ENCODE peak calls at places on chromosomes 7 and 10, in seven cellular contexts. One of them, this sample, is unnamed.

GRCh38 chr7:55307123-55307916 is 57.8 kb upstream of the LANCL2 start:
- DNase-seq in SW 1271: no peak
- DNase-seq in stomach: no peak
- DNase-seq in stimulated activated CD8-positive, alpha-beta memory T cell treated with anti-CD3 and anti-CD28 coated beads, Interleukin-7, amount 100 ng/mL, for 4 hours: no peak
- DNase-seq in left lung: no peak
- DNase-seq in suprapubic skin: no peak
- DNase-seq in activated CD4-positive, alpha-beta T cell treated with anti-CD3 and anti-CD28 coated beads, Interleukin-2, amount 50 U/mL, for 4 hours: no peak
- DNase-seq in this sample: no peak

GRCh38 chr7:2190531-2190930 is 42.2 kb downstream of the MAD1L1 start:
- DNase-seq in SW 1271: peak
- DNase-seq in stomach: peak
- DNase-seq in stimulated activated CD8-positive, alpha-beta memory T cell treated with anti-CD3 and anti-CD28 coated beads, Interleukin-7, amount 100 ng/mL, for 4 hours: no peak
- DNase-seq in left lung: no peak
- DNase-seq in suprapubic skin: no peak
- DNase-seq in activated CD4-positive, alpha-beta T cell treated with anti-CD3 and anti-CD28 coated beads, Interleukin-2, amount 50 U/mL, for 4 hours: no peak
- DNase-seq in this sample: no peak

GRCh38 chr10:125209591-125210373 is 49.4 kb upstream of the CTBP2 start:
- DNase-seq in SW 1271: no peak
- DNase-seq in stomach: no peak
- DNase-seq in stimulated activated CD8-positive, alpha-beta memory T cell treated with anti-CD3 and anti-CD28 coated beads, Interleukin-7, amount 100 ng/mL, for 4 hours: no peak
- DNase-seq in left lung: no peak
- DNase-seq in suprapubic skin: no peak
- DNase-seq in activated CD4-positive, alpha-beta T cell treated with anti-CD3 and anti-CD28 coated beads, Interleukin-2, amount 50 U/mL, for 4 hours: no peak
- DNase-seq in this sample: no peak

GRCh38 chr7:31373337-31374289 is 33.1 kb upstream of the NEUROD6 start:
- DNase-seq in SW 1271: peak
- DNase-seq in stomach: peak
- DNase-seq in stimulated activated CD8-positive, alpha-beta memory T cell treated with anti-CD3 and anti-CD28 coated beads, Interleukin-7, amount 100 ng/mL, for 4 hours: no peak
- DNase-seq in left lung: no peak
- DNase-seq in suprapubic skin: no peak
- DNase-seq in activated CD4-positive, alpha-beta T cell treated with anti-CD3 and anti-CD28 coated beads, Interleukin-2, amount 50 U/mL, for 4 hours: no peak
- DNase-seq in this sample: no peak

GRCh38 chr10:124035928-124036558 is 57.4 kb downstream of the CHST15 start:
- DNase-seq in SW 1271: no peak
- DNase-seq in stomach: peak
- DNase-seq in stimulated activated CD8-positive, alpha-beta memory T cell treated with anti-CD3 and anti-CD28 coated beads, Interleukin-7, amount 100 ng/mL, for 4 hours: peak
- DNase-seq in left lung: peak
- DNase-seq in suprapubic skin: peak
- DNase-seq in activated CD4-positive, alpha-beta T cell treated with anti-CD3 and anti-CD28 coated beads, Interleukin-2, amount 50 U/mL, for 4 hours: no peak
- DNase-seq in this sample: no peak

GRCh38 chr7:140230517-140230861 is 53.7 kb upstream of the KDM7A start:
- DNase-seq in SW 1271: no peak
- DNase-seq in stomach: peak
- DNase-seq in stimulated activated CD8-positive, alpha-beta memory T cell treated with anti-CD3 and anti-CD28 coated beads, Interleukin-7, amount 100 ng/mL, for 4 hours: peak
- DNase-seq in left lung: peak
- DNase-seq in suprapubic skin: no peak
- DNase-seq in activated CD4-positive, alpha-beta T cell treated with anti-CD3 and anti-CD28 coated beads, Interleukin-2, amount 50 U/mL, for 4 hours: peak
- DNase-seq in this sample: peak

GRCh38 chr7:20220824-20221547 is 3.8 kb upstream of the MACC1 start:
- DNase-seq in SW 1271: no peak
- DNase-seq in stomach: no peak
- DNase-seq in stimulated activated CD8-positive, alpha-beta memory T cell treated with anti-CD3 and anti-CD28 coated beads, Interleukin-7, amount 100 ng/mL, for 4 hours: no peak
- DNase-seq in left lung: no peak
- DNase-seq in suprapubic skin: no peak
- DNase-seq in activated CD4-positive, alpha-beta T cell treated with anti-CD3 and anti-CD28 coated beads, Interleukin-2, amount 50 U/mL, for 4 hours: no peak
- DNase-seq in this sample: no peak

GRCh38 chr10:73209705-73210104 is 37.4 kb downstream of the DNAJC9 start:
- DNase-seq in SW 1271: no peak
- DNase-seq in stomach: no peak
- DNase-seq in stimulated activated CD8-positive, alpha-beta memory T cell treated with anti-CD3 and anti-CD28 coated beads, Interleukin-7, amount 100 ng/mL, for 4 hours: no peak
- DNase-seq in left lung: no peak
- DNase-seq in suprapubic skin: no peak
- DNase-seq in activated CD4-positive, alpha-beta T cell treated with anti-CD3 and anti-CD28 coated beads, Interleukin-2, amount 50 U/mL, for 4 hours: no peak
- DNase-seq in this sample: no peak

GRCh38 chr10:93461124-93461806 is 20.9 kb downstream of the MYOF start:
- DNase-seq in SW 1271: no peak
- DNase-seq in stomach: no peak
- DNase-seq in stimulated activated CD8-positive, alpha-beta memory T cell treated with anti-CD3 and anti-CD28 coated beads, Interleukin-7, amount 100 ng/mL, for 4 hours: no peak
- DNase-seq in left lung: no peak
- DNase-seq in suprapubic skin: no peak
- DNase-seq in activated CD4-positive, alpha-beta T cell treated with anti-CD3 and anti-CD28 coated beads, Interleukin-2, amount 50 U/mL, for 4 hours: no peak
- DNase-seq in this sample: no peak

GRCh38 chr7:150937848-150938561 is 40.1 kb downstream of the KCNH2 start:
- DNase-seq in SW 1271: no peak
- DNase-seq in stomach: no peak
- DNase-seq in stimulated activated CD8-positive, alpha-beta memory T cell treated with anti-CD3 and anti-CD28 coated beads, Interleukin-7, amount 100 ng/mL, for 4 hours: no peak
- DNase-seq in left lung: peak
- DNase-seq in suprapubic skin: peak
- DNase-seq in activated CD4-positive, alpha-beta T cell treated with anti-CD3 and anti-CD28 coated beads, Interleukin-2, amount 50 U/mL, for 4 hours: no peak
- DNase-seq in this sample: no peak

GRCh38 chr7:100673942-100674431 is 447 bp downstream of the GNB2 start:
- DNase-seq in SW 1271: peak
- DNase-seq in stomach: no peak
- DNase-seq in stimulated activated CD8-positive, alpha-beta memory T cell treated with anti-CD3 and anti-CD28 coated beads, Interleukin-7, amount 100 ng/mL, for 4 hours: peak
- DNase-seq in left lung: peak
- DNase-seq in suprapubic skin: peak
- DNase-seq in activated CD4-positive, alpha-beta T cell treated with anti-CD3 and anti-CD28 coated beads, Interleukin-2, amount 50 U/mL, for 4 hours: peak
- DNase-seq in this sample: no peak

GRCh38 chr10:79073784-79074432 is 5.1 kb downstream of the ZMIZ1 start:
- DNase-seq in SW 1271: no peak
- DNase-seq in stomach: peak
- DNase-seq in stimulated activated CD8-positive, alpha-beta memory T cell treated with anti-CD3 and anti-CD28 coated beads, Interleukin-7, amount 100 ng/mL, for 4 hours: no peak
- DNase-seq in left lung: peak
- DNase-seq in suprapubic skin: no peak
- DNase-seq in activated CD4-positive, alpha-beta T cell treated with anti-CD3 and anti-CD28 coated beads, Interleukin-2, amount 50 U/mL, for 4 hours: no peak
- DNase-seq in this sample: no peak

GRCh38 chr10:11425288-11425595 is 186.2 kb downstream of the USP6NL start:
- DNase-seq in SW 1271: no peak
- DNase-seq in stomach: no peak
- DNase-seq in stimulated activated CD8-positive, alpha-beta memory T cell treated with anti-CD3 and anti-CD28 coated beads, Interleukin-7, amount 100 ng/mL, for 4 hours: no peak
- DNase-seq in left lung: no peak
- DNase-seq in suprapubic skin: no peak
- DNase-seq in activated CD4-positive, alpha-beta T cell treated with anti-CD3 and anti-CD28 coated beads, Interleukin-2, amount 50 U/mL, for 4 hours: no peak
- DNase-seq in this sample: no peak

GRCh38 chr10:42934351-42934811 is 142.5 kb upstream of the RET start:
- DNase-seq in SW 1271: no peak
- DNase-seq in stomach: no peak
- DNase-seq in stimulated activated CD8-positive, alpha-beta memory T cell treated with anti-CD3 and anti-CD28 coated beads, Interleukin-7, amount 100 ng/mL, for 4 hours: no peak
- DNase-seq in left lung: peak
- DNase-seq in suprapubic skin: no peak
- DNase-seq in activated CD4-positive, alpha-beta T cell treated with anti-CD3 and anti-CD28 coated beads, Interleukin-2, amount 50 U/mL, for 4 hours: no peak
- DNase-seq in this sample: no peak

GRCh38 chr10:43237128-43237527 is 29.7 kb downstream of the RASGEF1A start:
- DNase-seq in SW 1271: no peak
- DNase-seq in stomach: no peak
- DNase-seq in stimulated activated CD8-positive, alpha-beta memory T cell treated with anti-CD3 and anti-CD28 coated beads, Interleukin-7, amount 100 ng/mL, for 4 hours: no peak
- DNase-seq in left lung: peak
- DNase-seq in suprapubic skin: peak
- DNase-seq in activated CD4-positive, alpha-beta T cell treated with anti-CD3 and anti-CD28 coated beads, Interleukin-2, amount 50 U/mL, for 4 hours: no peak
- DNase-seq in this sample: no peak

GRCh38 chr10:132507956-132508490 is 29.6 kb upstream of the INPP5A start:
- DNase-seq in SW 1271: no peak
- DNase-seq in stomach: peak
- DNase-seq in stimulated activated CD8-positive, alpha-beta memory T cell treated with anti-CD3 and anti-CD28 coated beads, Interleukin-7, amount 100 ng/mL, for 4 hours: no peak
- DNase-seq in left lung: peak
- DNase-seq in suprapubic skin: no peak
- DNase-seq in activated CD4-positive, alpha-beta T cell treated with anti-CD3 and anti-CD28 coated beads, Interleukin-2, amount 50 U/mL, for 4 hours: no peak
- DNase-seq in this sample: no peak

GRCh38 chr10:125823663-125824251 is 411 bp downstream of the BCCIP start:
- DNase-seq in SW 1271: no peak
- DNase-seq in stomach: no peak
- DNase-seq in stimulated activated CD8-positive, alpha-beta memory T cell treated with anti-CD3 and anti-CD28 coated beads, Interleukin-7, amount 100 ng/mL, for 4 hours: no peak
- DNase-seq in left lung: no peak
- DNase-seq in suprapubic skin: no peak
- DNase-seq in activated CD4-positive, alpha-beta T cell treated with anti-CD3 and anti-CD28 coated beads, Interleukin-2, amount 50 U/mL, for 4 hours: no peak
- DNase-seq in this sample: no peak

This sample was measured in stimulated activated CD4-positive, alpha-beta T cell treated with anti-CD3 and anti-CD28 coated beads, Interleukin-2, amount 100 ng/mL, for 4 hours.